ENCODE peak calls at places on chromosomes 2 and 18, in five cellular contexts. D, T, Q, I and B are unnamed samples.

GRCh38 chr18:13243363-13243762 is 24.8 kb downstream of the LDLRAD4 start:
- DNase-seq in Q (no peak), T (no peak), D (peak), I (no peak), B (no peak)

GRCh38 chr18:75977069-75977468 is 518.0 kb downstream of the ZNF516 start:
- DNase-seq in D (no peak), I (peak), Q (no peak), T (no peak), B (no peak)

GRCh38 chr18:36672437-36673344 is 156.1 kb downstream of the TPGS2 start:
- DNase-seq in I (peak), T (peak), D (no peak), Q (peak), B (peak)

GRCh38 chr2:170512271-170512670 is 202.9 kb upstream of the SP5 start:
- DNase-seq in D (no peak), I (no peak), Q (no peak), T (peak), B (no peak)

GRCh38 chr2:207239222-207239674 is 73.5 kb upstream of the KLF7 start:
- DNase-seq in D (peak), T (no peak), I (peak), Q (peak), B (peak)

GRCh38 chr2:98382086-98382485 is 35.8 kb downstream of the CNGA3 start:
- DNase-seq in D (no peak), I (no peak), Q (no peak), T (no peak), B (no peak)

GRCh38 chr18:13471971-13472628 is 253.5 kb downstream of the LDLRAD4 start:
- DNase-seq in Q (no peak), I (no peak), T (no peak), D (no peak), B (no peak)

GRCh38 chr18:56389190-56389589 is 249.2 kb downstream of the TXNL1 start:
- DNase-seq in I (no peak), T (no peak), D (no peak), Q (no peak), B (no peak)

GRCh38 chr2:65512783-65513182 is 80.4 kb upstream of the SPRED2 start:
- DNase-seq in I (no peak), D (no peak), T (no peak), Q (no peak), B (no peak)

GRCh38 chr2:233020454-233020853 is 7.4 kb upstream of the NGEF start:
- DNase-seq in T (no peak), D (no peak), I (no peak), Q (no peak), B (no peak)

GRCh38 chr2:45723857-45724256 is 72.4 kb downstream of the PRKCE start:
- DNase-seq in T (peak), Q (no peak), I (no peak), D (no peak), B (no peak)

GRCh38 chr2:223641062-223641461 is 38.9 kb upstream of the SCG2 start:
- DNase-seq in I (peak), Q (no peak), T (no peak), D (no peak), B (no peak)

GRCh38 chr18:13222371-13223281 is 4.1 kb downstream of the LDLRAD4 start:
- DNase-seq in I (peak), Q (peak), D (peak), T (peak), B (peak)

GRCh38 chr2:157107877-157108276 is 149.6 kb upstream of the GALNT5 start:
- DNase-seq in Q (peak), T (peak), I (peak), D (no peak), B (peak)

GRCh38 chr2:190119257-190119656 is 56.7 kb upstream of the MSTN start:
- DNase-seq in I (no peak), Q (peak), T (no peak), D (no peak), B (peak)

GRCh38 chr18:181711-182110 is 23.4 kb downstream of the USP14 start:
- DNase-seq in T (no peak), I (no peak), D (no peak), Q (no peak), B (no peak)

GRCh38 chr2:64888591-64889309 is 100.4 kb upstream of the SLC1A4 start:
- DNase-seq in I (peak), Q (peak), T (no peak), D (no peak), B (peak)

GRCh38 chr2:73212448-73213176 is 1.4 kb upstream of the SMYD5 start:
- DNase-seq in T (peak), D (peak), I (peak), Q (peak), B (peak)

GRCh38 chr2:170711196-170711773 is 3.9 kb upstream of the SP5 start:
- DNase-seq in D (no peak), T (no peak), I (no peak), Q (no peak), B (no peak)

GRCh38 chr2:134331081-134331480 is 77.2 kb downstream of the MGAT5 start:
- DNase-seq in T (no peak), I (no peak), D (no peak), Q (no peak), B (no peak)
- TF ChIP-seq CTCF in T (no peak), I (no peak), D (no peak), Q (no peak), B (no peak)

DNA sequence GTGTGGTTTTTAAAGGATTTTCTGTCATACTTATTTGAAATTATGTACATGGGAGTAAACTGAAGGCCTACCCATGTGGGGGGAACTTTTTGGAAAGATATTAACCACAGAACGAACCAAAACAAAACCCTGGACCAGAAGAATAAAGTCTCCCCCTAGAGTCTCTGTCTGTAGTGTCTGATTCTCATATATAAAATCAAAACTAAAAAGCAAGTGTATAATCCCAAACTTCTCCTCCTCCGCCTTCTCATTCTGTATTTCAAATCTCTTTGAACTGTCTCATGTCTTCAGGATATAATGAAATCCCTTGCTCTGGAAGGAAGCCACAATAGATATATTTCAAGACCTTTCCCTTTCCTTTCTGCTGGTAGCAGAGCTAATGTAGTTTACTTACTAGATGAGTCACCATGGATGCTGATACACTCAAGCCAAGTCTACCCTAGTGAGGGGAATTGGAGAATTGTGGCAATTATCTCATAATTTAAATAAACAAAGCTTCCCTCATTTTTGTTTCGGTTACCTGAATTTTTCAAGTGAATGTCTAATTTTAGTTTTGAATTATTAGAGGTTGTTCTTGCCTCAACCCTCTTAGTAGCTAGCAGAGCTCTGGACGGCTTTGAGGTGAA is 33.5 kb upstream of the CCDC93 start:
- DNase-seq in D (no peak), T (no peak), Q (peak), I (peak), B (peak)
- H3K4me3 ChIP-seq in D (no peak), T (no peak), Q (no peak), I (no peak), B (no peak)

GRCh38 chr2:96345403-96345802 is 9.8 kb downstream of the NCAPH start:
- DNase-seq in Q (no peak), I (peak), T (no peak), D (no peak), B (peak)
- TF ChIP-seq CTCF in Q (peak), I (peak), T (no peak), D (no peak), B (peak)

GRCh38 chr2:169345507-169346120 is 16.7 kb downstream of the LRP2 start:
- DNase-seq in D (no peak), Q (no peak), I (no peak), T (no peak), B (no peak)
- H3K4me3 ChIP-seq in D (no peak), Q (no peak), I (no peak), T (no peak), B (no peak)

DNA sequence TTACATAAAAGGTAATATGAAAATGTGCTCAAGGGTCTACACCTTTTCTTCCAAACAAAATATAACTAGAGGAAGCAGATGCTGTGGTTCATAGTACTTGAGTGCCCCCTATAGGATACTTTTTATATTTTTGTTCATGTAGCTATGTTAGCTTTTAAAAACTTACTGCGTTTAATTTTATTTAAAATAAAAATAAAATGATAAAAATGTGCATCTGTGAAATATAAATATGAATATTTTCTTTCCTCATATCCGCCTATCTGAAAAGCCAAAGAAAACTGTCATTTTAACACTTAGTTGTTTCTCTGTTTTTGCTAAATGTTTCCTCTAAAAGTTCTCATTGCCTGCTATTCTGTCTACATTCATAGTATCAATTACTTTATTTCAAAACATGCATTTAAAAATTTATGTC is 9.6 kb upstream of the LRP1B start:
- DNase-seq in T (no peak), I (peak), Q (peak), D (no peak), B (peak)
- TF ChIP-seq CTCF in T (peak), I (peak), Q (peak), D (peak), B (peak)

GRCh38 chr2:70873541-70873940 is 37.9 kb upstream of the CD207 start:
- DNase-seq in I (no peak), D (no peak), Q (no peak), T (no peak), B (no peak)

GRCh38 chr2:70870790-70871189 is 35.2 kb upstream of the CD207 start:
- DNase-seq in I (no peak), Q (no peak), D (no peak), T (no peak), B (no peak)

GRCh38 chr2:70868970-70869369 is 33.4 kb upstream of the CD207 start:
- DNase-seq in T (no peak), I (no peak), Q (no peak), D (no peak), B (no peak)

GRCh38 chr2:70871398-70872211 is 36.0 kb upstream of the CD207 start:
- DNase-seq in T (peak), Q (peak), D (peak), I (peak), B (peak)
- H3K4me3 ChIP-seq in T (no peak), Q (no peak), D (peak), I (no peak), B (no peak)

DNA sequence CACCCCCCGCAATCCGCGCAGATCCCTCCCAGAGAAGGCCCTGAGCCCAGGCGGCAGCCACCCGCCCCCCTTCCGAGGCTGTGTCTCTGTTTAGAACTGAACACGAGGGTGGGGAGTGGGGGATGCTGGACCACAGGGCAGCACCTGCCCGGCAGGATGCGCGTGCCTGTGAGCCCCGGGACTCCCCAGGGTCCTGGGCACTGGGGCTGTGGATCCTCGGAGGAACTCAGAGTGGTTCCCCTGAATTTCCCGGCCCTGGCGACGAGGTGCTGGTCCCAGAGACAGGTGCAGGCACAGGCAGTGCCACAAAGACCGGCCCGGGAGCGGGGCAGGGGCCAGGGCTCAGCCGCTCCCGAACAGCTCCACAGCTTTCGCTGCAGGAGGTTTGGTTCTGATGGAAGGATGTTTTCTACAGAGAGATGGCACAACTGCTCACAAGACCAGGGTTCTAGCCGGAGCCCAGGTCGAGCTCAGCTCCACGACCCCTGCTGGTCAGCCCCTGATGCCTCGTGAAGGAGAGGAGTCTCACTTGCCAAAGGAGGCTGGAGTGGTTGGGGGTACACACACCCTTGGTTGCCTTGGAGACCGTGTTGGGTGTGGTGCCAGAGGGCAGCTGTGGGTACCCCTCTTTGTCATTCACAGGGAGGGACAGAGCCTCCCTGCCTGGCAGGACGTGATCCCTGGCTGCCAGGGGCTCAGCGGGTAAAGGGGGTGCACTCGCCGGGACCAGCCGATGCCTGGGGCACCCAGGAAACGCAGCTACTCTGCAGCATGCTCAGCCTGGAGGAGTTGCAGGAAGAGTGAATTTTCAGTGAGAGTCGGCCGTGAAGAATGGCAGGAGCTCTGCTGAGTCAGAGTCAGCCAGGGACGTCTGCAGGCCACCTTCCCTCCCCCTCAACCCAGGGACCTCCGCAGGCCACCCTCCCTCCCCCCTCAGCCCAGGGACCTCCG is 4.4 kb upstream of the NEU4 start:
- DNase-seq in D (peak), T (peak), Q (peak), I (no peak), B (peak)
- TF ChIP-seq CTCF in D (no peak), T (no peak), Q (no peak), I (no peak), B (peak)